ENCODE peak calls at places on chromosomes 13 and 19, in ten cellular contexts. N is right atrium auricular region, R is fibroblast of mammary gland, S is HAP-1, E is AG04450, D is bronchial epithelial cell, X is HFF-Myc, U is lung, C is H7, M is stomach. W is an unnamed sample.

GRCh38 chr13:59111711-59112110 is 1052.0 kb downstream of the DIAPH3 start:
- DNase-seq in N (no peak), R (peak), S (no peak), E (peak), D (no peak), X (no peak), U (no peak), C (no peak), M (no peak), W (no peak)

GRCh38 chr19:13366529-13367143 is 139.6 kb downstream of the CACNA1A start:
- DNase-seq in N (no peak), R (peak), S (no peak), E (no peak), D (peak), X (peak), U (no peak), C (peak), M (no peak), W (peak)

GRCh38 chr19:5103812-5104410 is 135.0 kb downstream of the KDM4B start:
- DNase-seq in N (no peak), R (no peak), S (no peak), E (no peak), D (no peak), X (no peak), U (no peak), C (no peak), M (no peak), W (no peak)

GRCh38 chr19:41936416-41936850 is 8.2 kb upstream of the ERFL start:
- DNase-seq in N (no peak), R (no peak), S (no peak), E (no peak), D (peak), X (no peak), U (no peak), C (no peak), M (no peak), W (peak)

GRCh38 chr19:22622020-22622419 is 12.1 kb upstream of the ZNF492 start:
- DNase-seq in N (no peak), R (no peak), S (no peak), E (no peak), D (no peak), X (no peak), U (no peak), C (no peak), M (no peak), W (no peak)

GRCh38 chr13:92390217-92390616 is 836.4 kb upstream of the GPC6 start:
- DNase-seq in N (no peak), R (no peak), S (no peak), E (no peak), D (no peak), X (no peak), U (no peak), C (no peak), M (no peak), W (no peak)

GRCh38 chr19:33639034-33639681 is 17.4 kb downstream of the CHST8 start:
- DNase-seq in N (no peak), R (no peak), S (no peak), E (no peak), D (no peak), X (no peak), U (no peak), C (peak), M (no peak), W (no peak)

GRCh38 chr13:82076421-82076820 is 1735.5 kb upstream of the SPRY2 start:
- DNase-seq in N (no peak), R (no peak), S (peak), E (no peak), D (no peak), X (no peak), U (no peak), C (no peak), M (no peak), W (no peak)

GRCh38 chr13:74465279-74465678 is 331.1 kb upstream of the KLF12 start:
- DNase-seq in N (no peak), R (no peak), S (no peak), E (no peak), D (no peak), X (no peak), U (no peak), C (no peak), M (no peak), W (no peak)

GRCh38 chr13:34044660-34045080 is 226.7 kb downstream of the RFC3 start:
- DNase-seq in N (no peak), R (peak), S (no peak), E (peak), D (peak), X (peak), U (no peak), C (no peak), M (no peak), W (peak)

GRCh38 chr13:52751196-52751595 is 11.6 kb upstream of the CNMD start:
- DNase-seq in N (no peak), R (no peak), S (no peak), E (no peak), D (peak), X (no peak), U (no peak), C (no peak), M (no peak), W (peak)

GRCh38 chr13:49693191-49693733 is 2.0 kb upstream of the EBPL start:
- DNase-seq in N (no peak), R (no peak), S (no peak), E (no peak), D (peak), X (no peak), U (no peak), C (no peak), M (no peak), W (no peak)

GRCh38 chr13:24842533-24843278 is 78.7 kb downstream of the RNF17 start:
- DNase-seq in N (no peak), R (no peak), S (no peak), E (no peak), D (peak), X (no peak), U (no peak), C (no peak), M (no peak), W (peak)

GRCh38 chr19:1355974-1356865 is 27.5 kb upstream of the NDUFS7 start:
- DNase-seq in N (no peak), R (peak), S (no peak), E (no peak), D (no peak), X (no peak), U (no peak), C (no peak), M (no peak), W (no peak)
- H3K4me3 ChIP-seq in N (peak), R (peak), S (peak), E (peak), D (peak), X (peak), U (no peak), C (peak), M (peak), W (peak)

GRCh38 chr13:20127263-20127562 is 33.6 kb downstream of the GJA3 start:
- DNase-seq in N (no peak), R (no peak), S (no peak), E (no peak), D (peak), X (no peak), U (no peak), C (peak), M (no peak), W (no peak)

GRCh38 chr13:20129076-20129475 is 31.8 kb downstream of the GJA3 start:
- DNase-seq in N (no peak), R (no peak), S (no peak), E (no peak), D (no peak), X (no peak), U (no peak), C (peak), M (no peak), W (no peak)

GRCh38 chr13:20130012-20130411 is 30.8 kb downstream of the GJA3 start:
- DNase-seq in N (no peak), R (no peak), S (no peak), E (no peak), D (no peak), X (no peak), U (no peak), C (no peak), M (no peak), W (no peak)

GRCh38 chr13:20127563-20128458 is 33.0 kb downstream of the GJA3 start:
- DNase-seq in N (peak), R (peak), S (no peak), E (no peak), D (no peak), X (no peak), U (peak), C (peak), M (peak), W (peak)

GRCh38 chr13:20128459-20128927 is 32.4 kb downstream of the GJA3 start:
- DNase-seq in N (no peak), R (no peak), S (no peak), E (no peak), D (no peak), X (no peak), U (no peak), C (peak), M (peak), W (peak)
- H3K4me3 ChIP-seq in N (peak), R (peak), S (no peak), E (no peak), D (peak), X (peak), U (peak), C (peak), M (peak), W (peak)

DNA sequence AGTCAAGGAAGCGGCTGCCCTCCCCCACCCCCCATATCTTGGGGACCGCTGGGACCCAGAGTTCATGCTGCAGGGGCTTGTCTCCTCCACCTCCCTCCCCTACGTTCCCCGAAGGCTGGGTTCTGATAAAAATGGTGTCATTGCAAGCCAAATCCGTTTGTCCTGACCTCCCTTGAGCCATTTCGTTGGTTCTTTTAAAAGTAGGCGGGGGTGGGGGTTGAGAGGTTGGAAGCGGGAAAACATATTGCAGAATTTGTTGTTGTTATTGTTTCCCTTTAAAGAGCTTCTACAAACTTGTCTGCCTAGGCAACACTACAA is 710 bp downstream of the CLDN10 start:
- DNase-seq in N (no peak), R (no peak), S (no peak), E (no peak), D (no peak), X (no peak), U (no peak), C (no peak), M (no peak), W (no peak)
- H3K4me3 ChIP-seq in N (peak), R (no peak), S (no peak), E (no peak), D (no peak), X (no peak), U (no peak), C (peak), M (peak), W (no peak)

GRCh38 chr13:32384702-32385101 is 43.2 kb downstream of the N4BP2L1 start:
- DNase-seq in N (no peak), R (no peak), S (no peak), E (no peak), D (no peak), X (no peak), U (no peak), C (no peak), M (no peak), W (peak)

GRCh38 chr13:32391101-32391620 is 36.8 kb downstream of the N4BP2L1 start:
- DNase-seq in N (no peak), R (no peak), S (peak), E (no peak), D (no peak), X (no peak), U (no peak), C (peak), M (no peak), W (no peak)

GRCh38 chr13:32385369-32385768 is 42.6 kb downstream of the N4BP2L1 start:
- DNase-seq in N (no peak), R (no peak), S (no peak), E (no peak), D (no peak), X (no peak), U (no peak), C (no peak), M (no peak), W (no peak)

GRCh38 chr13:32390484-32390883 is 37.4 kb downstream of the N4BP2L1 start:
- DNase-seq in N (no peak), R (no peak), S (no peak), E (no peak), D (no peak), X (no peak), U (no peak), C (no peak), M (no peak), W (no peak)

DNA sequence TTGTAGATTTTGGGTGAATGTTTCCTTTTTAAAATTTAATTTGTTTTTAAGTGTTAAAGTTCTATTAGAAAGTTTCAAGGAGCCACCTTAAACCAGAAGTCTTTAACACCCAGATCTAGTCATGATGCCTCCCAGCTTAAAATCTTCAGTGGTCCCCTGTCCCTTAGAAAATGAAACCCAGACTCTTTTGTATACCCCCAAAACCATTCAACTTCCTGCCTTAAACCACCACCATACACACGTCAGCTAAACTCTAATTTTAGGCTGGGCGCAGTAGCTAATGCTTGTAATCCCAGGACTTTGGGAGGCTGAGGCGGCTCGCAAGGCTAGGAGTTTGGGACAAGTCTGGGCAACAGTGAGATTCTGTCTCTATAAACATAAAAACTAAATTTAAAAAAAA is 37.9 kb downstream of the N4BP2L1 start:
- DNase-seq in N (no peak), R (no peak), S (no peak), E (no peak), D (no peak), X (no peak), U (no peak), C (no peak), M (no peak), W (no peak)
- H3K4me3 ChIP-seq in N (no peak), R (no peak), S (no peak), E (no peak), D (no peak), X (no peak), U (no peak), C (no peak), M (no peak), W (no peak)

GRCh38 chr13:111210082-111210481 is 95.0 kb downstream of the ARHGEF7 start:
- DNase-seq in N (no peak), R (peak), S (no peak), E (no peak), D (no peak), X (no peak), U (no peak), C (peak), M (no peak), W (no peak)
- H3K4me3 ChIP-seq in N (peak), R (peak), S (no peak), E (peak), D (no peak), X (peak), U (no peak), C (no peak), M (no peak), W (no peak)

GRCh38 chr13:99992376-99992775 is 10.8 kb downstream of the ZIC2 start:
- DNase-seq in N (no peak), R (no peak), S (no peak), E (no peak), D (no peak), X (no peak), U (no peak), C (no peak), M (no peak), W (no peak)
- H3K4me3 ChIP-seq in N (no peak), R (no peak), S (no peak), E (no peak), D (no peak), X (no peak), U (no peak), C (no peak), M (no peak), W (no peak)